ENCODE peak calls at places on chromosomes 12 and 14, in seven cellular contexts. R, M, O, P, Q, Z and H are unnamed samples.

GRCh38 chr12:91178139-91178561 is 4.5 kb downstream of the DCN start:
- DNase-seq in R (peak), M (no peak), O (no peak), P (peak), Q (no peak), Z (no peak), H (no peak)

GRCh38 chr12:49933793-49934192 is 16.7 kb upstream of the AQP2 start:
- DNase-seq in R (no peak), M (no peak), O (no peak), P (no peak), Q (no peak), Z (no peak), H (no peak)

GRCh38 chr14:59787045-59787674 is 83.4 kb downstream of the RTN1 start:
- DNase-seq in R (no peak), M (no peak), O (no peak), P (no peak), Q (no peak), Z (no peak), H (no peak)

GRCh38 chr14:70652871-70653270 is 11.2 kb downstream of the TTC9 start:
- DNase-seq in R (no peak), M (no peak), O (no peak), P (peak), Q (no peak), Z (no peak), H (no peak)

GRCh38 chr14:24297190-24297964 is 2.2 kb downstream of the DHRS1 start:
- DNase-seq in R (no peak), M (no peak), O (no peak), P (peak), Q (no peak), Z (no peak), H (no peak)

GRCh38 chr14:24146622-24146977 is 190 bp upstream of the PSME2 start:
- DNase-seq in R (peak), M (peak), O (peak), P (peak), Q (peak), Z (peak), H (peak)

GRCh38 chr12:3247077-3247476 is 169.9 kb downstream of the TSPAN9 start:
- DNase-seq in R (no peak), M (no peak), O (no peak), P (no peak), Q (no peak), Z (no peak), H (no peak)

GRCh38 chr14:76872796-76873432 is 46.7 kb downstream of the LRRC74A start:
- DNase-seq in R (peak), M (peak), O (peak), P (peak), Q (peak), Z (no peak), H (peak)

GRCh38 chr14:85572021-85572420 is 42.1 kb downstream of the FLRT2 start:
- DNase-seq in R (no peak), M (no peak), O (no peak), P (no peak), Q (no peak), Z (no peak), H (no peak)

GRCh38 chr12:12803186-12803585 is 10.0 kb upstream of the DDX47 start:
- DNase-seq in R (peak), M (peak), O (no peak), P (peak), Q (peak), Z (peak), H (peak)

GRCh38 chr14:82667006-82667405 is 1133.4 kb upstream of the SEL1L start:
- DNase-seq in R (no peak), M (no peak), O (no peak), P (peak), Q (no peak), Z (no peak), H (no peak)

GRCh38 chr14:96242126-96242525 is 13.9 kb upstream of the BDKRB1 start:
- DNase-seq in R (no peak), M (no peak), O (no peak), P (no peak), Q (no peak), Z (no peak), H (no peak)

GRCh38 chr12:95608252-95609033 is 57.2 kb upstream of the USP44 start:
- DNase-seq in R (peak), M (no peak), O (peak), P (peak), Q (no peak), Z (peak), H (no peak)

GRCh38 chr12:20475542-20475941 is 107.2 kb downstream of the PDE3A start:
- DNase-seq in R (no peak), M (no peak), O (no peak), P (no peak), Q (no peak), Z (no peak), H (no peak)

GRCh38 chr14:51977075-51977474 is 12.3 kb upstream of the RTRAF start:
- DNase-seq in R (no peak), M (no peak), O (no peak), P (no peak), Q (no peak), Z (no peak), H (no peak)

GRCh38 chr12:25655702-25656101 is 102.6 kb upstream of the LMNTD1 start:
- DNase-seq in R (no peak), M (no peak), O (no peak), P (peak), Q (no peak), Z (no peak), H (no peak)

GRCh38 chr12:124938606-124939427 is 24.4 kb upstream of the UBC start:
- DNase-seq in R (peak), M (peak), O (peak), P (peak), Q (peak), Z (peak), H (peak)

GRCh38 chr12:124625867-124626675 is 58.7 kb upstream of the NCOR2 start:
- DNase-seq in R (peak), M (no peak), O (peak), P (peak), Q (peak), Z (peak), H (peak)

GRCh38 chr14:50148799-50149198 is 32.4 kb upstream of the VCPKMT start:
- DNase-seq in R (no peak), M (no peak), O (no peak), P (no peak), Q (no peak), Z (no peak), H (no peak)

GRCh38 chr14:63465347-63465746 is 77.8 kb downstream of the PPP2R5E start:
- DNase-seq in R (peak), M (no peak), O (no peak), P (no peak), Q (no peak), Z (no peak), H (no peak)

GRCh38 chr12:53170876-53171724 is 9.4 kb upstream of the ZNF740 start:
- DNase-seq in R (no peak), M (no peak), O (no peak), P (no peak), Q (no peak), Z (no peak), H (no peak)

GRCh38 chr14:58059121-58059520 is 92.9 kb downstream of the ARMH4 start:
- DNase-seq in R (no peak), M (no peak), O (no peak), P (no peak), Q (no peak), Z (no peak), H (no peak)

GRCh38 chr14:22423958-22424357 is 165.1 kb downstream of the DAD1 start:
- DNase-seq in R (no peak), M (no peak), O (no peak), P (no peak), Q (no peak), Z (no peak), H (no peak)

GRCh38 chr14:65948302-65948701 is 535.8 kb downstream of the FUT8 start:
- DNase-seq in R (no peak), M (no peak), O (no peak), P (no peak), Q (no peak), Z (no peak), H (no peak)

GRCh38 chr12:104057771-104058197 is 6.5 kb upstream of the HCFC2 start:
- DNase-seq in R (no peak), M (no peak), O (no peak), P (peak), Q (no peak), Z (no peak), H (no peak)

GRCh38 chr12:90832427-90832826 is 122.5 kb downstream of the CCER1 start:
- DNase-seq in R (no peak), M (no peak), O (no peak), P (no peak), Q (no peak), Z (no peak), H (no peak)

GRCh38 chr14:93005838-93006237 is 82.9 kb downstream of the CHGA start:
- DNase-seq in R (no peak), M (no peak), O (no peak), P (peak), Q (no peak), Z (peak), H (no peak)

GRCh38 chr14:104783484-104784217 is 11.9 kb downstream of the AKT1 start:
- DNase-seq in R (no peak), M (no peak), O (no peak), P (no peak), Q (no peak), Z (no peak), H (no peak)

GRCh38 chr14:24130380-24130716 is at the start of gene FITM1:
- DNase-seq in R (no peak), M (no peak), O (no peak), P (no peak), Q (no peak), Z (no peak), H (no peak)

GRCh38 chr12:104456950-104457745 is 400 bp downstream of the CHST11 start:
- DNase-seq in R (peak), M (peak), O (peak), P (peak), Q (peak), Z (peak), H (peak)

GRCh38 chr14:62420853-62421252 is 624.4 kb downstream of the KCNH5 start:
- DNase-seq in R (no peak), M (no peak), O (no peak), P (no peak), Q (no peak), Z (no peak), H (no peak)

GRCh38 chr12:115473257-115473956 is 789.4 kb upstream of the TBX3 start:
- DNase-seq in R (no peak), M (no peak), O (no peak), P (no peak), Q (no peak), Z (no peak), H (no peak)

GRCh38 chr12:115472852-115473251 is 788.9 kb upstream of the TBX3 start:
- DNase-seq in R (no peak), M (no peak), O (no peak), P (no peak), Q (no peak), Z (no peak), H (no peak)

GRCh38 chr12:115468087-115468510 is 784.1 kb upstream of the TBX3 start:
- DNase-seq in R (no peak), M (no peak), O (no peak), P (peak), Q (peak), Z (no peak), H (no peak)

GRCh38 chr12:115470526-115470925 is 786.6 kb upstream of the TBX3 start:
- DNase-seq in R (no peak), M (no peak), O (no peak), P (no peak), Q (no peak), Z (no peak), H (no peak)

DNA sequence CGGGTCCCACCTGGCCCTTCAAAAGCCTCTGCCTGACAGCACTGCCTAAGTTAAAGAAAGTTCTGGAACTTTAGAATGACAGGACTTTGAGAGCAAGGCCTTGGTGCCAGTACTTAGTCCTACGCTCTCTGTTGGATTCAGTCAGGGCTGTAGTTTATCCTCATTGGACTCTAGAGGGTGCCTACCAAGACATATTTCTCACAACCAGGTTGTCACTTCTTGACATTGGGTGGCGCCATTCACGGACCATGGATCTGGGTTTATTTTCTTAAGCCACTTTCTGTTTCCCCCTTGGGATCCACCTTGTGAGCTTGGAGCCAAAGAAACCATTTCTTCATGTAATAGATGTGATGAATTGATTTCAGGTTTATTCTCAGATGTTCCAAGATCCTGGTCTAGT is 787.0 kb upstream of the TBX3 start:
- DNase-seq in R (no peak), M (no peak), O (no peak), P (no peak), Q (no peak), Z (no peak), H (no peak)
- TF ChIP-seq CTCF in R (no peak), M (no peak), O (no peak), P (no peak), Q (no peak), Z (no peak), H (no peak)

DNA sequence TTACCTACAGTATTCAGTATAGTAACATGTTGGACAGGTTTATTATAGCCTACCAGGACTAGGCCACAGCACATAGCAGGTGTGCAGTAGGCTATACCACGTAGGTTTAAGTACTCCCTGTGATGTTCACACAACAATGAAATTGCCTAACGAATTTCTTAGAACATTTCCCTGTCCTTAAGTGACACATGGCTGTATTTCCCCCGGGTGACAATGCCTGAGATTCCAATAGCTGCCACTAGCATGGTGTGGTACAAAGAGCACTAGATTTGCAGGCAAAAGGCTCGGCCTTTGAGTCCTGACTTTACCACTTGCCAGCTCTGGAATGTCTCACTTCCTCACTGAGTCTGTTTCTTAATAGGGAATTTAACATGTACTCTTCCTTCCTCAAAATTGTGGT is 19.7 kb downstream of the PTPN21 start:
- DNase-seq in R (no peak), M (no peak), O (no peak), P (no peak), Q (peak), Z (no peak), H (no peak)
- TF ChIP-seq CTCF in R (no peak), M (no peak), O (peak), P (no peak), Q (peak), Z (no peak), H (no peak)

GRCh38 chr12:47307680-47308399 is 228.1 kb upstream of the AMIGO2 start:
- DNase-seq in R (no peak), M (peak), O (no peak), P (peak), Q (peak), Z (peak), H (no peak)
- TF ChIP-seq CTCF in R (peak), M (peak), O (peak), P (peak), Q (peak), Z (peak), H (no peak)

GRCh38 chr12:69758105-69758504 is 19.4 kb downstream of the RAB3IP start:
- DNase-seq in R (no peak), M (no peak), O (no peak), P (no peak), Q (no peak), Z (no peak), H (no peak)
- TF ChIP-seq CTCF in R (no peak), M (no peak), O (no peak), P (no peak), Q (no peak), Z (no peak), H (no peak)

GRCh38 chr12:46459881-46460545 is 87.4 kb upstream of the SLC38A2 start:
- DNase-seq in R (no peak), M (peak), O (peak), P (no peak), Q (peak), Z (no peak), H (no peak)

GRCh38 chr12:46458500-46459106 is 86.0 kb upstream of the SLC38A2 start:
- DNase-seq in R (no peak), M (no peak), O (no peak), P (no peak), Q (no peak), Z (no peak), H (no peak)

GRCh38 chr12:46456356-46457334 is 84.1 kb upstream of the SLC38A2 start:
- DNase-seq in R (no peak), M (no peak), O (no peak), P (no peak), Q (no peak), Z (no peak), H (no peak)

GRCh38 chr12:46459111-46459510 is 86.5 kb upstream of the SLC38A2 start:
- DNase-seq in R (no peak), M (no peak), O (no peak), P (peak), Q (no peak), Z (no peak), H (no peak)

GRCh38 chr12:46457958-46458357 is 85.4 kb upstream of the SLC38A2 start:
- DNase-seq in R (no peak), M (no peak), O (no peak), P (no peak), Q (no peak), Z (no peak), H (no peak)
- TF ChIP-seq CTCF in R (no peak), M (no peak), O (no peak), P (no peak), Q (no peak), Z (no peak), H (no peak)

DNA sequence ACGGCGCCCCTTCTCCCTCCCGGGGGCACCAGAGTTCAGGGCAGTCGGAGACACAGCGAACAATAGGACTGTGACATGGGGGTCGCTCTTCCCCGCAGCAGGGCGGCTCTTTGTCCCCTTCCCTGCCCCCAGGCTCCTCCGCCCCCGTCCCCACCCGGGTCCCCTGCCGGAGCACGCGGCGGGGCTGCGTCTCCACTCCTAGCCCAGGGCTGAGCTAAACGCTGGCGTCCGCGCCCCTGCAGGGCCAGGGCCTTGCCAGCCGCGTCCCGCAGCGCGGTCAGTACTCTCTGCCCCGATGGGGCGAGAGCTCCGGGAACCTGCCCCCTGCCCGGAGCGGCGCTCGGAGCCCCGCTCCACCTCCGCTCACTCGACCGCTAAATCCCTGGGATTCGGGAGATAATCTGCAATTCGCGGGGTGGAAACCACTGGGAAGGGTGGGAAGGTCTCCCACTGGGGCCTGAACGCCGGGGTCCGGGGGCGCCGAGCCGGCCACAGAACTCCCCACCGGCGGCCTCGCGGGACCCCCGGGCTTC is 825 bp upstream of the CCDC85C start:
- DNase-seq in R (no peak), M (peak), O (no peak), P (no peak), Q (peak), Z (peak), H (no peak)
- TF ChIP-seq CTCF in R (no peak), M (no peak), O (no peak), P (no peak), Q (no peak), Z (no peak), H (no peak)

GRCh38 chr12:1628671-1629337 is at the start of gene WNT5B:
- DNase-seq in R (no peak), M (no peak), O (no peak), P (no peak), Q (no peak), Z (no peak), H (no peak)

GRCh38 chr12:1629338-1630080 is 478 bp downstream of the WNT5B start:
- DNase-seq in R (no peak), M (no peak), O (no peak), P (no peak), Q (peak), Z (no peak), H (no peak)

GRCh38 chr12:1630827-1631591 is 2.0 kb downstream of the WNT5B start:
- DNase-seq in R (peak), M (no peak), O (no peak), P (no peak), Q (no peak), Z (no peak), H (no peak)

GRCh38 chr12:1632702-1633101 is 3.7 kb downstream of the WNT5B start:
- DNase-seq in R (peak), M (no peak), O (no peak), P (no peak), Q (no peak), Z (no peak), H (no peak)

GRCh38 chr12:1630081-1630826 is 1.2 kb downstream of the WNT5B start:
- DNase-seq in R (peak), M (no peak), O (peak), P (no peak), Q (peak), Z (peak), H (no peak)
- TF ChIP-seq CTCF in R (peak), M (no peak), O (peak), P (peak), Q (peak), Z (peak), H (no peak)

GRCh38 chr14:30017370-30017993 is 89.8 kb upstream of the PRKD1 start:
- DNase-seq in R (no peak), M (no peak), O (no peak), P (no peak), Q (no peak), Z (no peak), H (no peak)

GRCh38 chr14:30020687-30021086 is 93.0 kb upstream of the PRKD1 start:
- DNase-seq in R (no peak), M (no peak), O (no peak), P (no peak), Q (no peak), Z (no peak), H (no peak)

GRCh38 chr14:30015471-30015870 is 87.8 kb upstream of the PRKD1 start:
- DNase-seq in R (no peak), M (no peak), O (no peak), P (no peak), Q (no peak), Z (no peak), H (no peak)

GRCh38 chr14:30016025-30016424 is 88.4 kb upstream of the PRKD1 start:
- DNase-seq in R (no peak), M (no peak), O (no peak), P (no peak), Q (no peak), Z (no peak), H (no peak)

DNA sequence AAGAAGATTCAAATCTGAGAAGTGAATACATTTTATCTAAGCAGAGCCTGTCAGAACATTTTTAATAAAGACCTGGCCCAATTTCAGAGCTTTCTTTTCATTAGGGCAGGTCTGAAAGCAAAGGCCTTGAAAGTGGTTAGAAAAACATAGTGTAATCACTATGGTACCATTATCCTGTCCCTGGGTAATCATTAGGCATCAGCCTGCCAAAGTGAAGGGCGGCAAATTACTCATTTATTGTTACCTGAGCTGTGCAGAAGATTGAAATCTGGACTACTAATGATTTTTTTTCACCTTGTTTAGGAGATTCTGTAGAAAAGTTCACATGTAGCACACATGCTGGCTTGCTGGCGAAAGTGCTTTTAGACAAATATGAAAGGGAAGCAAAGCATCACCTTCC is 92.6 kb upstream of the PRKD1 start:
- DNase-seq in R (no peak), M (no peak), O (no peak), P (no peak), Q (no peak), Z (no peak), H (no peak)
- TF ChIP-seq CTCF in R (no peak), M (no peak), O (no peak), P (no peak), Q (no peak), Z (no peak), H (no peak)

GRCh38 chr12:51517800-51518199 is 73.2 kb upstream of the SCN8A start:
- DNase-seq in R (no peak), M (no peak), O (no peak), P (no peak), Q (no peak), Z (no peak), H (no peak)
- TF ChIP-seq CTCF in R (no peak), M (no peak), O (no peak), P (no peak), Q (no peak), Z (no peak), H (no peak)